ENCODE peak calls at places on chromosome 6, in nine cellular contexts. E, C, F, W, O, G, K, R and H are unnamed samples.

GRCh38 chr6:583116-583515 is 73.8 kb downstream of the HUS1B start:
- DNase-seq in W (no peak), E (no peak), C (no peak), K (no peak), O (no peak), R (no peak), F (no peak), G (no peak), H (no peak)

GRCh38 chr6:112636650-112637260 is 289.6 kb downstream of the RFPL4B start:
- DNase-seq in R (no peak), F (peak), G (no peak), C (peak), W (no peak), E (no peak), O (no peak), K (no peak), H (peak)

GRCh38 chr6:151690303-151690702 is 117.2 kb upstream of the ESR1 start:
- DNase-seq in G (no peak), E (no peak), O (peak), R (no peak), F (no peak), W (no peak), C (peak), K (no peak), H (peak)

GRCh38 chr6:27254566-27254965 is 7.1 kb downstream of the PRSS16 start:
- DNase-seq in K (no peak), E (no peak), F (no peak), G (no peak), O (no peak), C (no peak), R (no peak), W (no peak), H (no peak)

GRCh38 chr6:142827356-142827755 is 117.6 kb downstream of the HIVEP2 start:
- DNase-seq in O (no peak), K (no peak), F (no peak), W (no peak), E (no peak), R (peak), C (no peak), G (no peak), H (peak)

GRCh38 chr6:7561153-7561964 is 19.9 kb downstream of the DSP start:
- DNase-seq in R (peak), E (peak), W (no peak), C (no peak), K (no peak), O (no peak), G (no peak), F (no peak), H (peak)

GRCh38 chr6:129353067-129353466 is 356.9 kb downstream of the ARHGAP18 start:
- DNase-seq in E (peak), G (no peak), W (peak), R (peak), K (no peak), F (no peak), O (no peak), C (no peak), H (no peak)

GRCh38 chr6:34359438-34360158 is 32.9 kb downstream of the NUDT3 start:
- DNase-seq in G (no peak), W (no peak), C (peak), E (no peak), R (no peak), K (no peak), O (no peak), F (peak), H (no peak)

GRCh38 chr6:7165002-7165735 is 57.4 kb downstream of the RREB1 start:
- DNase-seq in O (no peak), C (peak), F (peak), R (no peak), E (no peak), W (no peak), K (no peak), G (no peak), H (peak)

GRCh38 chr6:44854712-44855111 is 467.2 kb downstream of the CDC5L start:
- DNase-seq in R (no peak), E (no peak), C (no peak), O (no peak), G (no peak), K (no peak), F (no peak), W (no peak), H (no peak)

GRCh38 chr6:150898390-150899170 is 33.1 kb downstream of the MTHFD1L start:
- DNase-seq in C (peak), O (no peak), K (peak), E (no peak), W (no peak), G (no peak), F (peak), R (no peak), H (peak)

GRCh38 chr6:145816392-145816791 is 1.8 kb upstream of the FBXO30 start:
- DNase-seq in K (no peak), F (no peak), W (no peak), C (no peak), G (no peak), E (no peak), R (no peak), O (no peak), H (no peak)

GRCh38 chr6:68086199-68086598 is 548.9 kb upstream of the ADGRB3 start:
- DNase-seq in G (no peak), O (no peak), R (no peak), K (no peak), F (no peak), C (no peak), E (no peak), W (no peak), H (no peak)

GRCh38 chr6:88031550-88031949 is 16.1 kb upstream of the SPACA1 start:
- DNase-seq in F (no peak), W (no peak), G (no peak), R (no peak), E (no peak), O (no peak), C (peak), K (no peak), H (no peak)

GRCh38 chr6:8195040-8195713 is 92.8 kb upstream of the EEF1E1 start:
- DNase-seq in C (peak), E (no peak), K (no peak), G (peak), R (no peak), W (peak), O (no peak), F (peak), H (no peak)

GRCh38 chr6:128161263-128161662 is 260.4 kb upstream of the THEMIS start:
- DNase-seq in W (no peak), E (no peak), C (no peak), K (no peak), R (no peak), O (no peak), G (no peak), F (no peak), H (no peak)

GRCh38 chr6:44056392-44057237 is 70.6 kb downstream of the MRPL14 start:
- DNase-seq in K (no peak), O (no peak), W (no peak), R (peak), F (peak), G (no peak), E (no peak), C (no peak), H (peak)

GRCh38 chr6:152380993-152381898 is 255.9 kb downstream of the SYNE1 start:
- DNase-seq in G (peak), R (peak), W (peak), C (peak), O (no peak), F (peak), K (no peak), E (peak), H (peak)

GRCh38 chr6:33299237-33299944 is 649 bp upstream of the RGL2 start:
- DNase-seq in G (peak), C (peak), F (peak), W (peak), E (peak), O (peak), R (peak), K (peak), H (peak)

GRCh38 chr6:96836579-96837137 is 619 bp downstream of the GPR63 start:
- DNase-seq in O (peak), G (peak), C (peak), W (peak), E (no peak), F (peak), K (no peak), R (no peak), H (peak)

GRCh38 chr6:3749991-3750323 is 1.6 kb downstream of the PXDC1 start:
- DNase-seq in K (peak), R (peak), F (peak), O (no peak), C (peak), E (no peak), W (no peak), G (no peak), H (peak)

GRCh38 chr6:111572216-111572706 is 33.4 kb downstream of the TRAF3IP2 start:
- DNase-seq in W (no peak), O (no peak), F (no peak), R (no peak), K (no peak), G (no peak), E (no peak), C (no peak), H (no peak)

GRCh38 chr6:53279301-53279700 is 69.4 kb downstream of the ELOVL5 start:
- DNase-seq in O (no peak), C (no peak), K (no peak), F (no peak), G (no peak), R (no peak), W (no peak), E (no peak), H (no peak)

GRCh38 chr6:166620478-166621113 is 6.5 kb downstream of the RPS6KA2 start:
- DNase-seq in E (no peak), C (peak), O (no peak), G (no peak), F (no peak), K (no peak), R (no peak), W (no peak), H (peak)

GRCh38 chr6:99882151-99882702 is 111.8 kb downstream of the MCHR2 start:
- DNase-seq in C (no peak), K (no peak), O (no peak), F (no peak), W (no peak), G (peak), R (no peak), E (no peak), H (no peak)

GRCh38 chr6:3822747-3823445 is 26.3 kb upstream of the FAM50B start:
- DNase-seq in W (no peak), E (peak), K (no peak), G (no peak), R (no peak), C (no peak), F (no peak), O (no peak), H (peak)

GRCh38 chr6:39341942-39342341 is 19.4 kb upstream of the KCNK16 start:
- DNase-seq in E (no peak), F (no peak), C (no peak), K (no peak), R (no peak), G (no peak), W (no peak), O (no peak), H (no peak)

GRCh38 chr6:20740727-20741126 is 206.5 kb downstream of the CDKAL1 start:
- DNase-seq in W (no peak), R (no peak), O (no peak), F (no peak), G (no peak), C (no peak), K (no peak), E (no peak), H (no peak)

GRCh38 chr6:108561742-108562502 is 1.2 kb downstream of the FOXO3 start:
- DNase-seq in K (no peak), W (peak), E (peak), F (peak), C (no peak), R (peak), G (peak), O (no peak), H (no peak)

GRCh38 chr6:38438097-38438496 is 201.6 kb downstream of the BTBD9 start:
- DNase-seq in W (no peak), R (no peak), O (no peak), E (no peak), C (no peak), K (no peak), F (no peak), G (no peak), H (no peak)

GRCh38 chr6:157763129-157763893 is 59.7 kb upstream of the SNX9 start:
- DNase-seq in R (peak), K (no peak), F (peak), C (peak), O (no peak), W (no peak), G (no peak), E (peak), H (peak)

GRCh38 chr6:145883263-145883662 is 68.7 kb upstream of the FBXO30 start:
- DNase-seq in W (no peak), K (no peak), O (no peak), E (no peak), G (no peak), C (no peak), F (no peak), R (no peak), H (no peak)

GRCh38 chr6:119814609-119815400 is 465.2 kb upstream of the MAN1A1 start:
- DNase-seq in O (no peak), K (no peak), E (no peak), C (no peak), G (no peak), W (no peak), R (no peak), F (no peak), H (no peak)